ENCODE peak calls at places on chromosomes 6 and 20, in eight cellular contexts. J is fibroblast of lung, H is prostate gland, D is brain microvascular endothelial cell, M is HepG2, P is psoas muscle, C is mammary epithelial cell, X is heart right ventricle. K is an unnamed sample.

GRCh38 chr6:43074847-43075741 is 1.0 kb upstream of the PTK7 start:
- DNase-seq in J (peak), H (no peak), D (peak), M (no peak), P (no peak), C (no peak), X (no peak), K (no peak)

GRCh38 chr20:52760791-52761190 is 211.4 kb upstream of the TSHZ2 start:
- DNase-seq in J (no peak), H (no peak), D (no peak), M (no peak), P (no peak), C (no peak), X (no peak), K (no peak)

GRCh38 chr20:41336711-41337492 is 3.7 kb upstream of the LPIN3 start:
- DNase-seq in J (no peak), H (no peak), D (no peak), M (no peak), P (no peak), C (no peak), X (no peak), K (no peak)

GRCh38 chr20:407097-407952 is 774 bp upstream of the RBCK1 start:
- DNase-seq in J (peak), H (peak), D (peak), M (peak), P (peak), C (peak), X (peak), K (no peak)

GRCh38 chr6:144820270-144820669 is 535.1 kb downstream of the UTRN start:
- DNase-seq in J (peak), H (no peak), D (no peak), M (no peak), P (no peak), C (no peak), X (no peak), K (no peak)

GRCh38 chr20:21182832-21183563 is 57.1 kb downstream of the KIZ start:
- DNase-seq in J (peak), H (no peak), D (peak), M (no peak), P (no peak), C (peak), X (no peak), K (peak)

GRCh38 chr20:25277941-25278521 is 30.1 kb downstream of the PYGB start:
- DNase-seq in J (no peak), H (no peak), D (no peak), M (no peak), P (peak), C (no peak), X (no peak), K (no peak)

GRCh38 chr20:39338977-39339376 is 376.8 kb downstream of the DHX35 start:
- DNase-seq in J (peak), H (no peak), D (no peak), M (no peak), P (no peak), C (no peak), X (peak), K (no peak)

GRCh38 chr20:62921119-62921687 is 5.1 kb downstream of the DIDO1 start:
- DNase-seq in J (peak), H (peak), D (peak), M (peak), P (no peak), C (peak), X (peak), K (peak)

GRCh38 chr20:18624948-18625347 is 37.1 kb downstream of the DTD1 start:
- DNase-seq in J (no peak), H (no peak), D (no peak), M (no peak), P (no peak), C (no peak), X (no peak), K (no peak)

GRCh38 chr6:64411226-64411625 is 775.6 kb downstream of the PHF3 start:
- DNase-seq in J (peak), H (no peak), D (no peak), M (no peak), P (no peak), C (no peak), X (no peak), K (no peak)

GRCh38 chr6:109490708-109491107 is 7.7 kb upstream of the ZBTB24 start:
- DNase-seq in J (no peak), H (no peak), D (no peak), M (no peak), P (no peak), C (no peak), X (no peak), K (no peak)

GRCh38 chr20:17642404-17643269 is 39.4 kb downstream of the RRBP1 start:
- DNase-seq in J (no peak), H (no peak), D (no peak), M (no peak), P (no peak), C (no peak), X (no peak), K (no peak)

GRCh38 chr20:61874421-61875068 is 191.1 kb downstream of the TAF4 start:
- DNase-seq in J (peak), H (peak), D (no peak), M (peak), P (no peak), C (peak), X (no peak), K (peak)
- TF ChIP-seq CTCF in J (no peak), H (peak), D (peak), M (peak), P (no peak), C (peak), X (peak), K (peak)

DNA sequence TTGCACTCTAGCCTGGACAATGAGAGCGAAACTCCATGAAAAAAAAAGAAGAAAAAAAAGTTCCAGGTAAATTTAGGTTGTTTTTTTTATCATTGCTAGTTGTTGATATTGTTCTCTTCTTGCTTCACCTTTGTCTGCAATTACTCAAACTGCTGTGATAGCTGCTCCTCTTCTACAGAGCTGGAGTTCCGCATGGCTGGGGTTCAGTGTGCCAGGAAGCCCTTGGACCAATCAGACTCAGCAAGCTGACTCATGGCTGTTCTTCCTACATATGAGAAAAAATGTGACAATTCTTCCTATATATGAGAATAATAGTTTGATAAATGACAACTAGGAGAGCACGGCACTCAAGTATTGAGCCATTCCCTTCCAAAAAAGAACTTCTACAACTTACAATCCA is 28.4 kb downstream of the DPPA5 start:
- DNase-seq in J (no peak), H (no peak), D (no peak), M (no peak), P (no peak), C (no peak), X (no peak), K (no peak)
- TF ChIP-seq CTCF in J (no peak), H (no peak), D (no peak), M (no peak), P (no peak), C (no peak), X (no peak), K (no peak)

DNA sequence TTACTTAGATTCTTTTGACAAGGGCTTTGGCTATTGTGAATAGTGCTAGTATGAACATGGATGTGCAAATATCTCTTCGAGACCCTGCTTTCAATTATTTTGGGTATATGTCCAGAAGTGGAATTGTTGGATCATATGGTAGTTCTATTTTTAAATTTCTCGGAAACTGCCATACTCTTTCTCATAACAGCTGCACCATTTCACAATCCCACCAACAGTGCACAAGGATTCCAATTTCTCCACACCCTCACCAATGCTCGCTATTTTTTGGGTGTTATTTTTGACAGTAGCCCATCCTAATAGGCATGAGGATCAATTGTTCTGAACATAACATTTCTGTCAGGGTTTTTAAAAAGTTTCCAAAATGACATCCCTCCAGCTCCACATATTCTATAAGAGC is 69.2 kb upstream of the ESR1 start:
- DNase-seq in J (no peak), H (no peak), D (no peak), M (no peak), P (no peak), C (no peak), X (no peak), K (no peak)
- TF ChIP-seq CTCF in J (no peak), H (no peak), D (no peak), M (no peak), P (no peak), C (no peak), X (no peak), K (no peak)

GRCh38 chr6:166443166-166443565 is 60.4 kb upstream of the MPC1 start:
- DNase-seq in J (no peak), H (no peak), D (no peak), M (no peak), P (no peak), C (no peak), X (no peak), K (no peak)
- TF ChIP-seq CTCF in J (peak), H (no peak), D (no peak), M (no peak), P (no peak), C (no peak), X (no peak), K (no peak)

GRCh38 chr20:60206259-60206658 is 248.0 kb downstream of the CDH26 start:
- DNase-seq in J (peak), H (no peak), D (peak), M (peak), P (no peak), C (peak), X (no peak), K (peak)
- TF ChIP-seq CTCF in J (peak), H (no peak), D (peak), M (peak), P (peak), C (peak), X (peak), K (peak)

GRCh38 chr6:41942045-41942851 is 640 bp upstream of the CCND3 start:
- DNase-seq in J (no peak), H (no peak), D (no peak), M (no peak), P (no peak), C (no peak), X (no peak), K (peak)
- TF ChIP-seq CTCF in J (no peak), H (no peak), D (no peak), M (no peak), P (no peak), C (no peak), X (no peak), K (no peak)

GRCh38 chr20:37365760-37366638 is 20.1 kb downstream of the SRC start:
- DNase-seq in J (no peak), H (no peak), D (no peak), M (no peak), P (no peak), C (no peak), X (no peak), K (no peak)
- TF ChIP-seq CTCF in J (no peak), H (no peak), D (no peak), M (no peak), P (no peak), C (no peak), X (no peak), K (no peak)